ENCODE peak calls at places on chromosomes 4 and X, in eight cellular contexts. Z, H, V, M, O, A, R and J are unnamed samples.

GRCh38 chr4:110411599-110412011 is 64.3 kb upstream of the ENPEP start:
- DNase-seq in H (peak; percentile 77), A (no peak), O (no peak), Z (peak; percentile 78), R (peak; percentile 5), M (no peak), V (no peak), J (no peak)

GRCh38 chr4:8322794-8323704 is 53.5 kb downstream of the HTRA3 start:
- DNase-seq in A (no peak), Z (no peak), O (no peak), H (no peak), V (no peak), M (no peak), R (no peak), J (no peak)

GRCh38 chr4:26731342-26731741 is 129.3 kb upstream of the STIM2 start:
- DNase-seq in V (no peak), H (no peak), A (no peak), M (no peak), Z (no peak), O (peak; percentile 4), R (no peak), J (no peak)

GRCh38 chrX:118495958-118496762 is 545 bp downstream of the DOCK11 start:
- DNase-seq in H (peak; percentile 25), O (no peak), Z (no peak), R (peak; percentile 15), A (peak; percentile 58), V (peak; percentile 65), M (peak; percentile 69), J (peak; percentile 81)

GRCh38 chr4:47213971-47214370 is 182.6 kb downstream of the GABRB1 start:
- DNase-seq in O (peak; percentile 14), V (no peak), A (no peak), M (no peak), H (no peak), R (no peak), Z (no peak), J (no peak)

GRCh38 chrX:109537324-109537665 is 651 bp downstream of the NXT2 start:
- DNase-seq in R (peak; percentile 2), V (no peak), Z (peak; percentile 24), O (no peak), M (no peak), A (no peak), H (no peak), J (no peak)

GRCh38 chr4:4625488-4625887 is 83.6 kb upstream of the STX18 start:
- DNase-seq in A (no peak), H (no peak), Z (no peak), O (peak; percentile 84), R (no peak), V (no peak), M (no peak), J (no peak)

GRCh38 chr4:123649644-123650356 is 253.2 kb downstream of the SPRY1 start:
- DNase-seq in Z (peak; percentile 42), H (no peak), R (no peak), O (peak; percentile 49), V (no peak), A (no peak), M (no peak), J (no peak)

GRCh38 chrX:73182502-73183114 is 32.0 kb downstream of the NAP1L2 start:
- DNase-seq in Z (no peak), M (no peak), H (no peak), R (no peak), V (no peak), A (no peak), O (no peak), J (no peak)

GRCh38 chr4:105969575-105969974 is 74.3 kb downstream of the NPNT start:
- DNase-seq in R (no peak), A (no peak), H (no peak), O (no peak), M (no peak), Z (no peak), V (no peak), J (no peak)

GRCh38 chr4:124713213-124713592 is 671 bp upstream of the ANKRD50 start:
- DNase-seq in H (peak; percentile 55), R (peak; percentile 73), O (peak; percentile 63), A (no peak), V (no peak), Z (peak; percentile 55), M (no peak), J (no peak)

GRCh38 chr4:130395871-130396270 is 1299.9 kb downstream of the C4orf33 start:
- DNase-seq in Z (no peak), H (no peak), A (no peak), M (no peak), O (peak; percentile 30), V (no peak), R (no peak), J (no peak)

GRCh38 chrX:10399152-10399741 is 221.1 kb downstream of the MID1 start:
- DNase-seq in M (no peak), O (no peak), R (no peak), H (peak; percentile 13), Z (no peak), V (no peak), A (no peak), J (no peak)

GRCh38 chr4:87150498-87151261 is 69.7 kb downstream of the KLHL8 start:
- DNase-seq in O (peak; percentile 36), Z (peak; percentile 50), A (peak; percentile 5), R (peak; percentile 66), V (peak; percentile 70), M (peak; percentile 23), H (peak; percentile 59), J (peak; percentile 43)

GRCh38 chrX:78124304-78124703 is 15.1 kb downstream of the TAF9B start:
- DNase-seq in M (no peak), H (peak; percentile 5), O (no peak), V (no peak), R (no peak), A (no peak), Z (no peak), J (no peak)

GRCh38 chr4:179605196-179605595 is 2163.0 kb upstream of the AGA start:
- DNase-seq in A (no peak), Z (no peak), H (no peak), V (no peak), O (no peak), R (no peak), M (no peak), J (no peak)

GRCh38 chr4:80610199-80610598 is 274.7 kb downstream of the CFAP299 start:
- DNase-seq in A (no peak), O (no peak), Z (no peak), V (no peak), H (no peak), R (no peak), M (no peak), J (no peak)

GRCh38 chr4:104967034-104967401 is 179.7 kb upstream of the TET2 start:
- DNase-seq in O (no peak), R (no peak), M (no peak), H (no peak), Z (no peak), A (no peak), V (no peak), J (no peak)

GRCh38 chr4:80365928-80366327 is 30.4 kb downstream of the CFAP299 start:
- DNase-seq in R (peak; percentile 58), M (peak; percentile 52), A (no peak), O (peak; percentile 75), V (peak; percentile 59), Z (peak; percentile 65), H (peak; percentile 75), J (peak; percentile 44)

GRCh38 chr4:24992968-24993367 is 37.8 kb downstream of the LGI2 start:
- DNase-seq in H (no peak), R (no peak), V (no peak), O (no peak), Z (no peak), A (no peak), M (no peak), J (no peak)